ENCODE peak calls at places on chromosomes 4 and X, in six cellular contexts. K is activated CD4-positive, alpha-beta T cell treated with anti-CD3 and anti-CD28 coated beads, Interleukin-2, amount 50 U/mL, for 48 hours; R is activated T-cell treated with anti-CD3 and anti-CD28 coated beads for 1 hour; Y is AG04449; N is Daoy; P is lower leg skin. T is an unnamed sample.

GRCh38 chr4:35463251-35463952 is 780.9 kb downstream of the ARAP2 start:
- DNase-seq in P (no peak), Y (no peak), K (no peak), N (no peak), R (no peak), T (no peak)

GRCh38 chr4:118872181-118872580 is 16.5 kb upstream of the SYNPO2 start:
- DNase-seq in N (no peak), K (no peak), P (no peak), R (no peak), Y (no peak), T (no peak)

GRCh38 chr4:76704133-76704881 is 193.6 kb downstream of the SOWAHB start:
- DNase-seq in N (peak), R (no peak), Y (no peak), P (no peak), K (no peak), T (no peak)

GRCh38 chr4:128310266-128310697 is 22.7 kb upstream of the PGRMC2 start:
- DNase-seq in R (no peak), Y (no peak), K (no peak), N (peak), P (no peak), T (no peak)

GRCh38 chr4:156595041-156595440 is 376.6 kb downstream of the PDGFC start:
- DNase-seq in P (no peak), Y (no peak), R (no peak), K (no peak), N (no peak), T (no peak)

GRCh38 chr4:14348506-14348905 is 653.8 kb upstream of the CPEB2 start:
- DNase-seq in N (no peak), P (no peak), K (no peak), R (no peak), Y (no peak), T (no peak)

GRCh38 chr4:17597517-17597916 is 16.9 kb upstream of the MED28 start:
- DNase-seq in R (no peak), Y (no peak), K (no peak), P (no peak), N (peak), T (no peak)

GRCh38 chrX:120310861-120311631 is at the start of gene TMEM255A:
- DNase-seq in Y (no peak), P (no peak), R (no peak), N (peak), K (no peak), T (no peak)

GRCh38 chr4:69781458-69782418 is 21.3 kb upstream of the SULT1B1 start:
- DNase-seq in N (no peak), Y (no peak), P (no peak), R (no peak), K (no peak), T (no peak)

GRCh38 chr4:68372588-68372987 is 22.7 kb upstream of the YTHDC1 start:
- DNase-seq in K (no peak), N (no peak), P (no peak), Y (no peak), R (no peak), T (no peak)

GRCh38 chrX:136170109-136170800 is 22.9 kb downstream of the FHL1 start:
- DNase-seq in K (no peak), R (no peak), P (no peak), Y (no peak), N (peak), T (no peak)

GRCh38 chrX:39840141-39841126 is 257.3 kb downstream of the BCOR start:
- DNase-seq in P (no peak), K (no peak), R (no peak), Y (no peak), N (no peak), T (no peak)

GRCh38 chr4:31620476-31620875 is 900.3 kb downstream of the PCDH7 start:
- DNase-seq in P (no peak), R (no peak), K (no peak), Y (no peak), N (no peak), T (no peak)

GRCh38 chr4:180870623-180871022 is 1372.6 kb upstream of the TENM3 start:
- DNase-seq in R (no peak), Y (no peak), N (no peak), P (no peak), K (no peak), T (no peak)

GRCh38 chrX:101206471-101206870 is 13.1 kb upstream of the DRP2 start:
- DNase-seq in P (no peak), R (no peak), K (no peak), Y (no peak), N (peak), T (no peak)

GRCh38 chrX:150326843-150327242 is 36.3 kb upstream of the MAMLD1 start:
- DNase-seq in Y (no peak), K (no peak), R (no peak), P (no peak), N (peak), T (no peak)

GRCh38 chr4:146488495-146489174 is 33.1 kb downstream of the SLC10A7 start:
- DNase-seq in R (no peak), K (no peak), N (peak), P (no peak), Y (no peak), T (peak)

GRCh38 chr4:2768921-2769336 is 12.8 kb upstream of the TNIP2 start:
- DNase-seq in N (no peak), R (no peak), K (no peak), P (no peak), Y (no peak), T (no peak)

GRCh38 chr4:42654606-42655005 is 2.3 kb downstream of the ATP8A1 start:
- DNase-seq in K (no peak), P (no peak), N (peak), R (no peak), Y (no peak), T (no peak)

GRCh38 chrX:107076158-107076557 is 42.5 kb downstream of the RBM41 start:
- DNase-seq in N (no peak), R (no peak), P (no peak), K (no peak), Y (no peak), T (no peak)

GRCh38 chr4:77073106-77073858 is 2.5 kb downstream of the CCNI start:
- DNase-seq in Y (no peak), R (no peak), K (no peak), P (no peak), N (no peak), T (no peak)

GRCh38 chr4:107721436-107722090 is 1.5 kb upstream of the PAPSS1 start:
- DNase-seq in P (no peak), N (no peak), Y (no peak), R (peak), K (peak), T (no peak)

GRCh38 chr4:84167089-84167488 is 332.0 kb downstream of the NKX6-1 start:
- DNase-seq in N (no peak), Y (no peak), P (no peak), K (no peak), R (no peak), T (no peak)

GRCh38 chrX:45851434-45851991 is 650.8 kb upstream of the DIPK2B start:
- DNase-seq in K (peak), Y (no peak), P (peak), R (peak), N (peak), T (no peak)

GRCh38 chrX:133921764-133922389 is 63.5 kb downstream of the GPC3 start:
- DNase-seq in R (peak), K (peak), Y (no peak), N (peak), P (no peak), T (no peak)

GRCh38 chr4:183873389-183874185 is 31.5 kb upstream of the STOX2 start:
- DNase-seq in Y (no peak), K (no peak), R (no peak), N (peak), P (no peak), T (no peak)

GRCh38 chr4:1503583-1504471 is 97.6 kb upstream of the NKX1-1 start:
- DNase-seq in N (no peak), R (no peak), P (no peak), K (no peak), Y (no peak), T (no peak)

GRCh38 chr4:65918217-65918616 is 247.9 kb upstream of the EPHA5 start:
- DNase-seq in R (no peak), N (no peak), K (no peak), Y (no peak), P (no peak), T (no peak)

GRCh38 chrX:38183577-38183976 is 37.1 kb downstream of the SRPX start:
- DNase-seq in Y (no peak), R (no peak), K (no peak), N (no peak), P (no peak), T (no peak)

T was measured in GF-D8.